ENCODE peak calls at places on chromosomes 11 and 22, in five cellular contexts. P, I, Y, K and V are unnamed samples.

GRCh38 chr11:36149538-36150242 is 139.5 kb downstream of the COMMD9 start:
- DNase-seq in I (peak; percentile 98), K (no peak), Y (no peak), P (no peak), V (no peak)

GRCh38 chr11:66868726-66869291 is 11.9 kb downstream of the LRFN4 start:
- DNase-seq in P (no peak), K (peak; percentile 91), I (no peak), Y (no peak), V (peak; percentile 90)

GRCh38 chr11:65295001-65295400 is 19.7 kb upstream of the CDC42EP2 start:
- DNase-seq in I (no peak), P (peak; percentile 49), K (no peak), Y (no peak), V (no peak)

GRCh38 chr11:6404341-6405038 is 14.2 kb downstream of the SMPD1 start:
- DNase-seq in P (no peak), K (no peak), I (no peak), Y (no peak), V (no peak)

GRCh38 chr22:30889996-30890480 is 78.5 kb downstream of the MORC2 start:
- DNase-seq in Y (no peak), K (no peak), P (peak; percentile 1), I (no peak), V (no peak)

GRCh38 chr22:20155330-20156041 is 4.6 kb upstream of the CCDC188 start:
- DNase-seq in P (peak; percentile 58), K (no peak), Y (peak; percentile 69), I (peak; percentile 12), V (no peak)

GRCh38 chr11:8035225-8035846 is 45.7 kb upstream of the TUB start:
- DNase-seq in Y (no peak), P (peak; percentile 66), K (no peak), I (no peak), V (no peak)

GRCh38 chr11:131666006-131666405 is 295.6 kb downstream of the NTM start:
- DNase-seq in K (no peak), Y (no peak), P (no peak), I (no peak), V (no peak)

GRCh38 chr11:131165036-131165435 is 205.4 kb upstream of the NTM start:
- DNase-seq in Y (no peak), I (no peak), K (no peak), P (no peak), V (no peak)

GRCh38 chr22:42688914-42689275 is 31.8 kb downstream of the A4GALT start:
- DNase-seq in K (no peak), P (no peak), I (no peak), Y (no peak), V (no peak)

GRCh38 chr11:24239016-24239720 is 257.7 kb upstream of the LUZP2 start:
- DNase-seq in K (no peak), I (peak; percentile 67), Y (no peak), P (no peak), V (no peak)

GRCh38 chr22:37929390-37929789 is 23.3 kb downstream of the MICALL1 start:
- DNase-seq in P (no peak), K (no peak), I (no peak), Y (no peak), V (no peak)

GRCh38 chr11:61104963-61105362 is 2.7 kb downstream of the CD5 start:
- DNase-seq in K (no peak), P (no peak), Y (no peak), I (no peak), V (no peak)

GRCh38 chr11:34616086-34616485 is 4.8 kb upstream of the EHF start:
- DNase-seq in K (no peak), P (no peak), I (no peak), Y (no peak), V (no peak)

GRCh38 chr22:47188337-47189055 is 426.0 kb downstream of the TBC1D22A start:
- DNase-seq in I (no peak), P (no peak), Y (no peak), K (no peak), V (peak; percentile 33)

GRCh38 chr22:16562711-16563554 is 29.7 kb downstream of the CCT8L2 start:
- DNase-seq in P (no peak), Y (no peak), K (no peak), I (no peak), V (no peak)

GRCh38 chr22:45709866-45710265 is 38.2 kb downstream of the ATXN10 start:
- DNase-seq in Y (no peak), P (no peak), I (no peak), K (no peak), V (no peak)

GRCh38 chr22:19117111-19117512 is 5.1 kb downstream of the DGCR2 start:
- DNase-seq in P (no peak), I (no peak), Y (no peak), K (no peak), V (no peak)

GRCh38 chr11:67646535-67647336 is 3.8 kb downstream of the ACY3 start:
- DNase-seq in Y (no peak), P (no peak), I (no peak), K (peak; percentile 75), V (peak; percentile 86)

GRCh38 chr11:77656362-77656761 is 18.8 kb upstream of the CLNS1A start:
- DNase-seq in I (no peak), Y (no peak), P (no peak), K (no peak), V (no peak)

GRCh38 chr11:77467233-77467632 is 6.7 kb downstream of the PAK1 start:
- DNase-seq in Y (no peak), K (no peak), I (no peak), P (no peak), V (no peak)

GRCh38 chr11:61071208-61071681 is 31.0 kb upstream of the CD5 start:
- DNase-seq in I (no peak), K (peak; percentile 53), P (no peak), Y (no peak), V (no peak)

GRCh38 chr11:8082391-8083087 is 1.5 kb downstream of the TUB start:
- DNase-seq in K (no peak), I (no peak), P (no peak), Y (no peak), V (no peak)

GRCh38 chr11:8056810-8057463 is 24.1 kb upstream of the TUB start:
- DNase-seq in Y (no peak), K (no peak), P (no peak), I (peak; percentile 78), V (no peak)

GRCh38 chr11:65215441-65216076 is 33.8 kb downstream of the CAPN1 start:
- DNase-seq in Y (no peak), K (no peak), I (no peak), P (no peak), V (no peak)

GRCh38 chr22:24834845-24835570 is 29.0 kb downstream of the SGSM1 start:
- DNase-seq in K (no peak), I (peak; percentile 22), Y (no peak), P (no peak), V (no peak)

GRCh38 chr11:113311536-113311935 is 2.8 kb upstream of the TTC12 start:
- DNase-seq in Y (no peak), K (no peak), P (no peak), I (no peak), V (no peak)

GRCh38 chr11:128610765-128611617 is 23.6 kb upstream of the ETS1 start:
- DNase-seq in I (no peak), P (no peak), K (peak; percentile 97), Y (no peak), V (peak; percentile 91)
- TF ChIP-seq CTCF in I (no peak), P (no peak), K (no peak), Y (no peak), V (no peak)

GRCh38 chr11:9861860-9862725 is 198.2 kb downstream of the SWAP70 start:
- DNase-seq in I (peak; percentile 81), P (no peak), K (peak; percentile 62), Y (peak; percentile 45), V (no peak)
- TF ChIP-seq CTCF in I (peak; percentile 88), P (peak; percentile 79), K (peak; percentile 84), Y (peak; percentile 80), V (peak; percentile 69)

GRCh38 chr11:70029115-70029830 is 48.8 kb upstream of the ANO1 start:
- DNase-seq in Y (no peak), I (no peak), P (no peak), K (no peak), V (no peak)
- TF ChIP-seq CTCF in Y (no peak), I (no peak), P (no peak), K (no peak), V (no peak)

GRCh38 chr11:63635762-63636465 is 21.7 kb upstream of the PLAAT3 start:
- DNase-seq in K (peak; percentile 65), P (peak; percentile 26), Y (peak; percentile 71), I (peak; percentile 79), V (peak; percentile 58)

GRCh38 chr11:63639195-63639832 is 25.1 kb upstream of the PLAAT3 start:
- DNase-seq in K (no peak), I (peak; percentile 55), Y (no peak), P (no peak), V (no peak)

GRCh38 chr11:63643205-63643604 is 28.0 kb downstream of the ATL3 start:
- DNase-seq in K (no peak), I (no peak), P (no peak), Y (no peak), V (no peak)

DNA sequence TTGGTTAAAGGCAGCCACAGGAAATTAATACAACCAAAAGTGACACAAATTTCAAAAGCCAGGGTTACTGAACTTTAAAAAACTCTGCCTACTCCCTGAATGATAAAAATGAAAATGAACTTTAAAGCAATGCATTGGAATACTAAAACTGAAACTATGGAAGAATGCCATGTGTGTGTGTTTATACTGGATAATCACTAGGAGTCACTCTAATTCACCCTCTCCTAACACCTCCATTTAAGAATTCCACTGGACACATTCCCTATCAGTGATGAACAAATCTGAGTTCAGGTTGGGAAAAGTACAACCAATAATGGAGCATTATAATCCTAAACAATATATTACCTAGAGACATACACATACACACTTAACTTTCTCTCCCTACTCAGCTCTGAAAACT is 27.5 kb upstream of the PLAAT3 start:
- DNase-seq in K (no peak), Y (no peak), I (peak; percentile 34), P (no peak), V (no peak)
- TF ChIP-seq CTCF in K (no peak), Y (no peak), I (no peak), P (no peak), V (no peak)

GRCh38 chr22:39997939-39998726 is 3.4 kb downstream of the FAM83F start:
- DNase-seq in P (peak; percentile 35), K (no peak), I (peak; percentile 38), Y (no peak), V (peak; percentile 74)

GRCh38 chr22:40001104-40001503 is 6.3 kb downstream of the FAM83F start:
- DNase-seq in P (no peak), Y (no peak), K (no peak), I (no peak), V (no peak)

GRCh38 chr22:39997421-39997820 is 2.7 kb downstream of the FAM83F start:
- DNase-seq in K (no peak), P (no peak), I (no peak), Y (no peak), V (no peak)

GRCh38 chr22:40000171-40000570 is 5.4 kb downstream of the FAM83F start:
- DNase-seq in K (no peak), Y (no peak), I (no peak), P (no peak), V (no peak)

GRCh38 chr22:39999144-39999757 is 4.5 kb downstream of the FAM83F start:
- DNase-seq in I (peak; percentile 57), Y (no peak), K (no peak), P (no peak), V (peak; percentile 86)
- TF ChIP-seq CTCF in I (no peak), Y (no peak), K (no peak), P (no peak), V (no peak)